ENCODE peak calls at places on chromosomes 3 and 15, in four cellular contexts. One of them, this sample, is unnamed.

GRCh38 chr15:68383161-68384074 is 48.5 kb downstream of the ITGA11 start:
- DNase-seq in NT2/D1: peak
- DNase-seq in H1: peak
- DNase-seq in HepG2: peak
- DNase-seq in this sample: peak

GRCh38 chr3:55750525-55750924 is 263.4 kb upstream of the WNT5A start:
- DNase-seq in H1: no peak
- DNase-seq in HepG2: no peak
- DNase-seq in NT2/D1: no peak
- DNase-seq in this sample: no peak

GRCh38 chr3:64361962-64362735 is 136.9 kb upstream of the PRICKLE2 start:
- DNase-seq in HepG2: no peak
- DNase-seq in H1: no peak
- DNase-seq in NT2/D1: no peak
- DNase-seq in this sample: no peak

GRCh38 chr3:19954676-19955075 is 7.8 kb downstream of the RAB5A start:
- DNase-seq in HepG2: no peak
- DNase-seq in NT2/D1: no peak
- DNase-seq in H1: no peak
- DNase-seq in this sample: no peak

GRCh38 chr15:95957854-95958253 is 372.6 kb upstream of the NR2F2 start:
- DNase-seq in H1: no peak
- DNase-seq in HepG2: no peak
- DNase-seq in NT2/D1: no peak
- DNase-seq in this sample: no peak

GRCh38 chr15:57769266-57769665 is 62.8 kb downstream of the POLR2M start:
- DNase-seq in NT2/D1: no peak
- DNase-seq in H1: no peak
- DNase-seq in HepG2: no peak
- DNase-seq in this sample: no peak

GRCh38 chr3:24242012-24242698 is 252.5 kb downstream of the THRB start:
- DNase-seq in HepG2: no peak
- DNase-seq in H1: no peak
- DNase-seq in NT2/D1: peak
- DNase-seq in this sample: no peak

GRCh38 chr3:117885046-117885445 is 1149.6 kb downstream of the IGSF11 start:
- DNase-seq in NT2/D1: no peak
- DNase-seq in HepG2: no peak
- DNase-seq in H1: no peak
- DNase-seq in this sample: no peak

GRCh38 chr3:114086356-114086755 is 29.8 kb downstream of the QTRT2 start:
- DNase-seq in HepG2: no peak
- DNase-seq in NT2/D1: no peak
- DNase-seq in H1: no peak
- DNase-seq in this sample: no peak

GRCh38 chr3:57863380-57863779 is 107.3 kb downstream of the SLMAP start:
- DNase-seq in HepG2: no peak
- DNase-seq in NT2/D1: no peak
- DNase-seq in H1: no peak
- DNase-seq in this sample: no peak

GRCh38 chr15:90838066-90838465 is 30.3 kb upstream of the FURIN start:
- DNase-seq in HepG2: no peak
- DNase-seq in H1: no peak
- DNase-seq in NT2/D1: no peak
- DNase-seq in this sample: no peak

GRCh38 chr15:56964182-56964581 is 45.7 kb downstream of the TCF12 start:
- DNase-seq in NT2/D1: no peak
- DNase-seq in HepG2: no peak
- DNase-seq in H1: no peak
- DNase-seq in this sample: no peak

GRCh38 chr3:159854500-159855124 is 134.0 kb upstream of the IL12A start:
- DNase-seq in HepG2: peak
- DNase-seq in H1: no peak
- DNase-seq in NT2/D1: no peak
- DNase-seq in this sample: no peak

GRCh38 chr15:70526974-70527325 is 236.4 kb downstream of the UACA start:
- DNase-seq in NT2/D1: no peak
- DNase-seq in H1: peak
- DNase-seq in HepG2: no peak
- DNase-seq in this sample: no peak

GRCh38 chr3:172145287-172145686 is 105.9 kb downstream of the FNDC3B start:
- DNase-seq in H1: no peak
- DNase-seq in NT2/D1: no peak
- DNase-seq in HepG2: no peak
- DNase-seq in this sample: no peak

GRCh38 chr3:49238274-49239127 is 38.5 kb downstream of the C3orf62 start:
- DNase-seq in HepG2: peak
- DNase-seq in H1: no peak
- DNase-seq in NT2/D1: no peak
- DNase-seq in this sample: no peak

GRCh38 chr3:126828306-126828705 is 124.3 kb downstream of the CHCHD6 start:
- DNase-seq in NT2/D1: no peak
- DNase-seq in H1: no peak
- DNase-seq in HepG2: no peak
- DNase-seq in this sample: no peak

GRCh38 chr3:138412821-138413531 is 21.4 kb upstream of the ESYT3 start:
- DNase-seq in NT2/D1: no peak
- DNase-seq in HepG2: no peak
- DNase-seq in H1: no peak
- DNase-seq in this sample: no peak

DNA sequence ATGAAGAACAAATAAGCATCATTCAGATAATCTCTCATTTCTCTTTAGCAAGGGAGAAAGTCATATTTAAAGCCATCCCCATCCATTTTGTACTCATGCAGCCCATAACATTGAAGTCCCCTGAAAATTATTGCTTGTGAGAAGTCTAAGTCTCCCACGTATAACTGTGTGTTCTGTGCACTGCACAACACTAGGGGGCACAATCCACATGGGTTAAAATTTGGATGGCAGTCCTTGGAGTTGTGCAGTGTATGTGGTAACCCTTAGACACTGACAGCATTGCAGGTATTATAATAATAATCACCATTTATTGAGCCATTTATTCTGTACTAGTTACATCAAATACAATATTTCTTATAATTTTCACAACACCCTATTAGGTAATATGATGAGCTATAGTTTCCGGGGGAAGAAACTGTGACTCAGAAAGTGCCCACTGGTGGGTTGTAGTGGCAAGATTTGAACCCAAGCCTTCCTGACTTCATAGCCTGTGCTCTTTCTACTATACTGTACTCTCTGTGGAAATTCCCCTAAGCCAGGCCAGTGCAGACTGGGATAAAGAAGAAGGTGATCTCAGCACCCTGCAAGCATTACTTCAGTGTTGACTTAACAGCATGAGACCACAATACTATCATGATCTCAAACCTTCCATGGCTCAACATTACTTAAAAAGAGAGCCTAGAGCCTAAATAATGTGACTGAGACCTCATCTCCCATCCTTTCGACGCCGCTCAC is 15.7 kb downstream of the KCNAB1 start:
- DNase-seq in H1: no peak
- DNase-seq in NT2/D1: no peak
- DNase-seq in HepG2: no peak
- DNase-seq in this sample: peak
- TF ChIP-seq SUZ12 in H1: no peak
- TF ChIP-seq SUZ12 in NT2/D1: no peak
- TF ChIP-seq SUZ12 in HepG2: no peak
- TF ChIP-seq SUZ12 in this sample: no peak

GRCh38 chr15:74723754-74724334 is 1.5 kb downstream of the CYP1A1 start:
- DNase-seq in NT2/D1: peak
- DNase-seq in H1: peak
- DNase-seq in HepG2: peak
- DNase-seq in this sample: peak
- TF ChIP-seq SUZ12 in NT2/D1: no peak
- TF ChIP-seq SUZ12 in H1: no peak
- TF ChIP-seq SUZ12 in HepG2: no peak
- TF ChIP-seq SUZ12 in this sample: no peak

GRCh38 chr3:175129126-175129525 is 270.0 kb downstream of the NAALADL2 start:
- DNase-seq in H1: no peak
- DNase-seq in NT2/D1: no peak
- DNase-seq in HepG2: no peak
- DNase-seq in this sample: no peak
- TF ChIP-seq SUZ12 in H1: no peak
- TF ChIP-seq SUZ12 in NT2/D1: no peak
- TF ChIP-seq SUZ12 in HepG2: no peak
- TF ChIP-seq SUZ12 in this sample: no peak

DNA sequence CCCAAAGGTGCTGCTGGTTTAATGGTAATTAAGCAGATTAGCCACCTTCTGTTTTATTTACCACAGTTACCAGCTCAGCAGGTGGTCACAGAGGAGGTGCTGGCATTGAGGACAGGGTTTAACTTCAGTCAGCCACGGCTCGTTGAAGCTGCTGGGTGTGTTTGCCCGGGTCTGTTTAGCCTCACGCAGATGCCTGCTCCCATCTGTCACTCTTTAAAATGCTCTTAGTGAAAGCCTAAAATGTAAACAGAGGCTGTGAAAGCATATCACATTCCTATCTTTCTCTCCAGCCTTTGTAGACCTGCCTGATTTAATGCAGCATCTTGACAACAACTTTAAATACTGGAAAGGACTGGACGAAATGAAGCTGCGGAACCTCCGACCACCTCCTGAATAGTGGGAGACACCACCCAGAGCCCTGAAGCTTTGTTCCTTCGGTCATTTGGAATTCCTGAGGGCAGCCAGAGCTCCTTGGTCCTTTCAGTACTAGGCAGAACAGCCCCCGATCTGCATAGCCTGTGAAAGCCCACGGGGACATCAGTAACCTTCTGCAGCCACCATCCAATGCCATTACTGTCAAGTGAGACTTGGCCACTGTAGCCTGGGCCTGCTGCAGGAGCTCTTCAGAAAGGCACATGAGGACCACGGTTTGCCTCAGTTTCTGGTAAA is 156.0 kb downstream of the PDE8A start:
- DNase-seq in HepG2: no peak
- DNase-seq in NT2/D1: no peak
- DNase-seq in H1: no peak
- DNase-seq in this sample: no peak
- TF ChIP-seq SUZ12 in HepG2: no peak
- TF ChIP-seq SUZ12 in NT2/D1: no peak
- TF ChIP-seq SUZ12 in H1: no peak
- TF ChIP-seq SUZ12 in this sample: no peak

GRCh38 chr3:88618121-88618645 is 468.4 kb downstream of the C3orf38 start:
- DNase-seq in H1: no peak
- DNase-seq in HepG2: no peak
- DNase-seq in NT2/D1: no peak
- DNase-seq in this sample: peak

DNA sequence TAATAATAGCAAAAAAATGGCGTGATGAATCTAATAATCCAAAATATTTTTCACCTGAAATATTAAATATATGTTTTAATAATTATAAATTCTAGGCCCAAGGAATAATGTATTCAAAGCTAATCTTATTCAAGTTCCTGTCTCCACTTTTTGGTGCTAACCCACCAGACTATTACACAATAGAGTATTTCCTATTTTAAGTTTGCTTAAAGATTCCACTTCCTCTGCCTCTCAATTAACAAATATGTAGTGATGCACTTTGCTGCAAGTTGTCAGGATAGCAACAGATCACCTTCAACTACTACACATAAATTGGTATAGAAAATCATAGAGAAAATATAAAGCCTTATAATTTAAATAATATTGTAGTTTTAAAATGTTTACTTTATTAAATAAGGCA is 467.5 kb downstream of the C3orf38 start:
- DNase-seq in HepG2: no peak
- DNase-seq in H1: no peak
- DNase-seq in NT2/D1: no peak
- DNase-seq in this sample: no peak
- TF ChIP-seq SUZ12 in HepG2: no peak
- TF ChIP-seq SUZ12 in H1: no peak
- TF ChIP-seq SUZ12 in NT2/D1: no peak
- TF ChIP-seq SUZ12 in this sample: no peak

DNA sequence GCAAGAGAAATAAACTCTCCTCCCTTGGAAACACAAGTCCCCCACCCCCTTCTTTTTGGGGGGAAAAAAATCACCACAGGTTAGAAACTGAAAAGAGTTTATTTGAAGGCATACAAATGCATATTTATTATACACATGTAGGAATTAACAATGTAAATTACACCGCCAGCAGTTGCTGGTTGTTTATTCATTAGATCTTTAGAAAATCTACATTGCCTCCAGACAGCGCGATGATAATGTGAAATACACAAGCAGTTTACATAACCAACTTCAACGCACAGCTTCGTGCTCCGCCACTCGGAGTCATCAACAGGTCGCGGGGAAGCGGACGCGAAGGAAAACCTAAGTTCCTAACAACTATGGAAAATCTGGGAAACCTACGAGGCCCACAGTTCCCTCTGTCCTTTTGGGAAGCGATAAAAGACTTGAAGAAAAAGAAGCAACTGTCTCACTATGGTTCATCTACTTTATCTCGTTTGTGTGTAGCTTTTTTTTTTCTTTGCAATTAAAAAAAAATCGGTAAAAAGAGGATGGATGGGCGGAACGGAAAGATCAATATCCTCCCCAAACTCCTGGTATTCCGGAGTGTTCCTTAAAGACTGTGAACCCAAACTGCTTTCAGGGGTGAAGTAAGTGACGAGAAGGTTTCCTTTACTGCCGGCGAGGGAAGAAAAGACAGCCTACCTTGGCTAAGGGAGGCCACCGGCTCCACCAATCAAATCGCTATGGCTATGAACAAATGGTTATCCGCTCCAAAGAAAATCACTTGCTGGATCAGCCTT is 8.4 kb upstream of the FOXB1 start:
- DNase-seq in H1: peak
- DNase-seq in NT2/D1: no peak
- DNase-seq in HepG2: no peak
- DNase-seq in this sample: no peak
- TF ChIP-seq SUZ12 in H1: peak
- TF ChIP-seq SUZ12 in NT2/D1: peak
- TF ChIP-seq SUZ12 in HepG2: no peak
- TF ChIP-seq SUZ12 in this sample: no peak

This sample was measured in HEK293T.